ENCODE peak calls at places on chromosomes 16 and 17, in seven cellular contexts. B is stomach, G is PC-3, F is SK-MEL-5, C is MV-4-11, W is HFFc6, Q is activated B cell treated with CpG ODN at 0.5 μM for 24 hours. A is an unnamed sample.
A peak's percentile ranks its signal among the peaks of the same experiment; 100 is the strongest.

GRCh38 chr17:17719966-17720543 is 38.8 kb downstream of the RAI1 start:
- DNase-seq in B (no peak), G (peak; percentile 26), F (no peak), C (no peak), W (no peak), Q (no peak), A (no peak)

GRCh38 chr16:79897444-79898146 is 297.1 kb upstream of the MAF start:
- DNase-seq in B (no peak), G (no peak), F (peak; percentile 21), C (no peak), W (no peak), Q (no peak), A (peak; percentile 72)

GRCh38 chr17:80997471-80998387 is 6.1 kb downstream of the CHMP6 start:
- DNase-seq in B (no peak), G (peak; percentile 83), F (no peak), C (peak; percentile 61), W (no peak), Q (no peak), A (peak; percentile 73)

GRCh38 chr17:8186787-8187516 is 3.0 kb downstream of the BORCS6 start:
- DNase-seq in B (peak; percentile 96), G (peak; percentile 95), F (peak; percentile 97), C (peak; percentile 98), W (peak; percentile 98), Q (peak; percentile 83), A (peak; percentile 96)

GRCh38 chr16:3879258-3879886 is 1.1 kb downstream of the CREBBP start:
- DNase-seq in B (peak; percentile 27), G (peak; percentile 10), F (no peak), C (no peak), W (no peak), Q (peak; percentile 31), A (peak; percentile 83)

GRCh38 chr17:81509048-81509686 is 3.4 kb downstream of the ACTG1 start:
- DNase-seq in B (no peak), G (peak; percentile 46), F (peak; percentile 48), C (no peak), W (no peak), Q (no peak), A (no peak)

GRCh38 chr16:49484454-49484853 is 110.8 kb downstream of the C16orf78 start:
- DNase-seq in B (peak; percentile 56), G (no peak), F (no peak), C (no peak), W (no peak), Q (no peak), A (peak; percentile 89)

GRCh38 chr17:55284001-55284884 is 19.5 kb downstream of the HLF start:
- DNase-seq in B (no peak), G (no peak), F (no peak), C (no peak), W (no peak), Q (no peak), A (no peak)

GRCh38 chr17:37708008-37708615 is 36.7 kb downstream of the HNF1B start:
- DNase-seq in B (peak; percentile 79), G (no peak), F (no peak), C (no peak), W (no peak), Q (no peak), A (no peak)

A was measured in kidney.